ENCODE peak calls at places on chromosome 1, in ten cellular contexts. Q is MCF 10A; I is cardiac fibroblast; C is uterus; D is RWPE1; Z is heart right ventricle; H is cardiac muscle cell; P is brain microvascular endothelial cell; J is GM13977; G is activated CD8-positive, alpha-beta T cell treated with anti-CD3 and anti-CD28 coated beads for 36 hours. L is an unnamed sample.

GRCh38 chr1:160797861-160798273 is 1.9 kb downstream of the LY9 start:
- DNase-seq in Q (peak; percentile 30), I (no peak), C (no peak), D (no peak), Z (no peak), H (no peak), P (no peak), J (peak; percentile 28), G (peak; percentile 85), L (no peak)

GRCh38 chr1:228314658-228315483 is 91.8 kb downstream of the TRIM11 start:
- DNase-seq in Q (no peak), I (no peak), C (no peak), D (no peak), Z (peak; percentile 32), H (no peak), P (no peak), J (no peak), G (no peak), L (no peak)

GRCh38 chr1:2472561-2473166 is 3.4 kb upstream of the PLCH2 start:
- DNase-seq in Q (no peak), I (no peak), C (no peak), D (no peak), Z (no peak), H (no peak), P (no peak), J (no peak), G (no peak), L (no peak)

GRCh38 chr1:8858888-8859706 is 19.4 kb downstream of the ENO1 start:
- DNase-seq in Q (peak; percentile 65), I (peak; percentile 75), C (peak; percentile 59), D (no peak), Z (no peak), H (peak; percentile 77), P (peak; percentile 56), J (no peak), G (peak; percentile 74), L (no peak)

GRCh38 chr1:171509191-171509590 is 23.9 kb downstream of the PRRC2C start:
- DNase-seq in Q (no peak), I (no peak), C (no peak), D (no peak), Z (no peak), H (no peak), P (no peak), J (no peak), G (no peak), L (no peak)

GRCh38 chr1:3596663-3597598 is 14.4 kb downstream of the MEGF6 start:
- DNase-seq in Q (no peak), I (no peak), C (no peak), D (no peak), Z (no peak), H (no peak), P (no peak), J (peak; percentile 55), G (no peak), L (no peak)

GRCh38 chr1:158945061-158945460 is 13.7 kb downstream of the PYHIN1 start:
- DNase-seq in Q (peak; percentile 20), I (no peak), C (no peak), D (no peak), Z (no peak), H (no peak), P (no peak), J (no peak), G (no peak), L (no peak)

GRCh38 chr1:96281491-96281890 is 440.1 kb upstream of the PTBP2 start:
- DNase-seq in Q (no peak), I (peak; percentile 55), C (no peak), D (no peak), Z (no peak), H (no peak), P (no peak), J (no peak), G (no peak), L (no peak)

GRCh38 chr1:40316595-40317393 is at the start of gene COL9A2:
- DNase-seq in Q (peak; percentile 9), I (no peak), C (no peak), D (peak; percentile 25), Z (peak; percentile 42), H (peak; percentile 37), P (no peak), J (peak; percentile 79), G (peak; percentile 78), L (no peak)

GRCh38 chr1:155598842-155599331 is 11.1 kb upstream of the MSTO1 start:
- DNase-seq in Q (no peak), I (peak; percentile 58), C (no peak), D (no peak), Z (no peak), H (peak; percentile 57), P (peak; percentile 53), J (no peak), G (peak; percentile 15), L (no peak)

GRCh38 chr1:169005776-169006175 is 100.7 kb upstream of the ATP1B1 start:
- DNase-seq in Q (no peak), I (no peak), C (no peak), D (no peak), Z (no peak), H (no peak), P (no peak), J (no peak), G (no peak), L (no peak)

GRCh38 chr1:99674665-99675064 is 28.8 kb downstream of the PALMD start:
- DNase-seq in Q (no peak), I (peak; percentile 35), C (no peak), D (no peak), Z (no peak), H (no peak), P (no peak), J (no peak), G (no peak), L (no peak)

GRCh38 chr1:31704261-31705079 is 653 bp upstream of the COL16A1 start:
- DNase-seq in Q (peak; percentile 43), I (peak; percentile 66), C (peak; percentile 70), D (no peak), Z (no peak), H (peak; percentile 72), P (peak; percentile 32), J (no peak), G (no peak), L (no peak)

GRCh38 chr1:164880644-164881043 is 321.7 kb downstream of the PBX1 start:
- DNase-seq in Q (no peak), I (no peak), C (no peak), D (no peak), Z (no peak), H (no peak), P (no peak), J (no peak), G (no peak), L (no peak)
- TF ChIP-seq CTCF in Q (no peak), I (no peak), C (no peak), D (no peak), Z (no peak), H (no peak), P (no peak), J (no peak), G (no peak), L (no peak)

GRCh38 chr1:42860339-42861013 is 14.1 kb downstream of the ZNF691 start:
- DNase-seq in Q (no peak), I (no peak), C (no peak), D (no peak), Z (no peak), H (no peak), P (no peak), J (no peak), G (no peak), L (no peak)
- TF ChIP-seq CTCF in Q (no peak), I (no peak), C (no peak), D (no peak), Z (no peak), H (peak; percentile 7), P (peak; percentile 28), J (no peak), G (no peak), L (no peak)

GRCh38 chr1:57468661-57469523 is 45.0 kb upstream of the DAB1 start:
- DNase-seq in Q (no peak), I (peak; percentile 33), C (no peak), D (no peak), Z (no peak), H (peak; percentile 64), P (peak; percentile 6), J (no peak), G (no peak), L (no peak)
- TF ChIP-seq CTCF in Q (no peak), I (no peak), C (no peak), D (no peak), Z (no peak), H (no peak), P (no peak), J (no peak), G (no peak), L (no peak)

DNA sequence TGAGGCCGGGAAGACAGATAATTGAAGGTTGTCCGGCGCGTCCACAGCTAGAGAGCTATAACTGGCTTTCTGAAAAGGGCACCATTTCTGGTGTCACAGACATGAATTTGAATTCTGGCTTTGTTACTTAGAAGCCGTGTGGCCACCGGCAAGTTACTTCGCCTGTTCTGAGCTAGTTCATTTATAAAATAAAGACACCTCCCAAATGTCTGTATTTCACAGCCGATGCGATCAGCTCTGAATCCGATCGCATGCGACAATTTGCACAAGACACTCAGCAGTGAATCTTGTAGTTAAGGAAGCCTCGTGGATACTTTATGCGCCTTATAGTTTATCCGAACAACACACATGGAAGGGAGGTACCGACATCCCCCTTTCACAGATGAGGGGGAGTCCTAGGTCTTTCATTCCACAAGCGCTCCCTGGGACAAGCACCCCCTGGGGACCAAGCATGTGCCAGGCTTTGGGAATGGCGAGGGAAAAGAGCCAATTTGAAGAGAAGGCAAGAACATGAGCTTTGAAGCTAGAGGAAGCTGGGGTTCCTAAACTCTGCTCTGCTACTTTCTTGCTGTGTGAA is 4.0 kb downstream of the ID3 start:
- DNase-seq in Q (no peak), I (peak; percentile 72), C (no peak), D (no peak), Z (peak; percentile 38), H (peak; percentile 58), P (peak; percentile 77), J (no peak), G (no peak), L (no peak)
- TF ChIP-seq CTCF in Q (no peak), I (no peak), C (no peak), D (no peak), Z (peak; percentile 8), H (no peak), P (peak; percentile 25), J (no peak), G (no peak), L (peak; percentile 14)

L was measured in CD14-positive monocyte.